ENCODE peak calls at places on chromosomes 13 and 19, in seven cellular contexts. G is MM.1S, O is HCT116, H is GM23248, V is neural progenitor cell, M is OCI-LY7, R is IMR-90. E is an unnamed sample.

GRCh38 chr19:29672319-29672932 is 7.2 kb downstream of the PLEKHF1 start:
- DNase-seq in H (no peak), G (no peak), M (no peak), O (no peak), R (no peak), V (no peak), E (no peak)

GRCh38 chr19:11437955-11438354 is 2.5 kb downstream of the PRKCSH start:
- DNase-seq in M (peak), R (no peak), O (no peak), H (no peak), G (no peak), V (no peak), E (no peak)

GRCh38 chr13:112783946-112784500 is 94.2 kb downstream of the ATP11A start:
- DNase-seq in R (no peak), G (no peak), O (no peak), H (no peak), M (no peak), V (no peak), E (no peak)

GRCh38 chr13:112580211-112580610 is 7.7 kb downstream of the TUBGCP3 start:
- DNase-seq in H (no peak), M (no peak), G (no peak), O (no peak), R (no peak), V (no peak), E (no peak)

GRCh38 chr19:39156230-39156890 is 30.8 kb downstream of the PAK4 start:
- DNase-seq in M (no peak), V (no peak), H (peak), R (peak), G (no peak), O (no peak), E (no peak)

GRCh38 chr13:30129411-30129810 is 177.9 kb downstream of the KATNAL1 start:
- DNase-seq in V (no peak), O (no peak), G (no peak), M (no peak), H (no peak), R (no peak), E (no peak)

GRCh38 chr13:80684525-80685017 is 343.6 kb upstream of the SPRY2 start:
- DNase-seq in V (no peak), M (no peak), H (no peak), R (no peak), G (no peak), O (no peak), E (no peak)

GRCh38 chr19:15107056-15108010 is at the start of gene SYDE1:
- DNase-seq in R (peak), G (no peak), M (no peak), O (no peak), V (peak), H (peak), E (no peak)

GRCh38 chr13:111645598-111646463 is 325.4 kb downstream of the TEX29 start:
- DNase-seq in G (no peak), R (no peak), M (no peak), H (no peak), V (no peak), O (no peak), E (no peak)

GRCh38 chr19:23916991-23917390 is 2.3 kb downstream of the ZNF726 start:
- DNase-seq in R (peak), V (no peak), H (peak), M (no peak), O (no peak), G (no peak), E (no peak)

GRCh38 chr13:46961719-46962118 is 64.9 kb upstream of the HTR2A start:
- DNase-seq in V (no peak), H (peak), O (no peak), R (peak), G (peak), M (no peak), E (no peak)

GRCh38 chr19:15534957-15535864 is 26.9 kb downstream of the CYP4F22 start:
- DNase-seq in O (no peak), G (no peak), V (no peak), R (no peak), M (no peak), H (no peak), E (no peak)

GRCh38 chr19:32580353-32580900 is 563 bp upstream of the PDCD5 start:
- DNase-seq in V (no peak), M (peak), O (no peak), H (no peak), G (no peak), R (no peak), E (no peak)

GRCh38 chr13:51614350-51614786 is 30.1 kb downstream of the WDFY2 start:
- DNase-seq in M (peak), O (no peak), R (no peak), G (no peak), V (no peak), H (peak), E (peak)

GRCh38 chr13:110836600-110836903 is 78.3 kb downstream of the ANKRD10 start:
- DNase-seq in V (no peak), O (no peak), G (no peak), R (no peak), M (no peak), H (no peak), E (no peak)

GRCh38 chr19:1768248-1768647 is 14.9 kb downstream of the ONECUT3 start:
- DNase-seq in M (no peak), G (no peak), V (peak), O (no peak), H (peak), R (no peak), E (no peak)

GRCh38 chr13:48156466-48156865 is 61.6 kb upstream of the MED4 start:
- DNase-seq in H (no peak), G (peak), V (no peak), O (peak), M (peak), R (no peak), E (peak)

GRCh38 chr19:8423821-8424223 is 10.7 kb downstream of the MARCHF2 start:
- DNase-seq in R (peak), G (no peak), O (peak), V (no peak), M (no peak), H (peak), E (peak)

GRCh38 chr13:74662895-74663294 is 528.7 kb upstream of the KLF12 start:
- DNase-seq in H (no peak), O (no peak), R (no peak), M (no peak), V (no peak), G (no peak), E (no peak)

GRCh38 chr19:30530751-30531150 is 158.6 kb downstream of the ZNF536 start:
- DNase-seq in M (no peak), H (no peak), V (no peak), R (no peak), O (no peak), G (no peak), E (no peak)

GRCh38 chr19:38735257-38735686 is 9.0 kb downstream of the CAPN12 start:
- DNase-seq in R (no peak), H (no peak), V (peak), M (peak), G (no peak), O (no peak), E (no peak)

GRCh38 chr13:30292325-30292724 is 15.0 kb downstream of the KATNAL1 start:
- DNase-seq in M (peak), G (no peak), V (no peak), R (no peak), H (no peak), O (no peak), E (peak)

GRCh38 chr19:40745402-40745780 is 4.9 kb downstream of the ACTMAP start:
- DNase-seq in G (no peak), M (no peak), O (no peak), V (no peak), R (peak), H (peak), E (no peak)
- H3K4me2 ChIP-seq in G (no peak), M (no peak), O (no peak), V (no peak), R (peak), H (peak), E (no peak)

GRCh38 chr13:98410591-98410990 is 166.3 kb downstream of the STK24 start:
- DNase-seq in R (no peak), H (no peak), V (no peak), G (no peak), M (no peak), O (no peak), E (no peak)

GRCh38 chr13:98411013-98411412 is 165.9 kb downstream of the STK24 start:
- DNase-seq in H (no peak), G (no peak), V (no peak), O (no peak), R (no peak), M (no peak), E (no peak)

GRCh38 chr13:98409281-98409680 is 167.6 kb downstream of the STK24 start:
- DNase-seq in O (no peak), G (no peak), R (no peak), V (no peak), H (no peak), M (no peak), E (no peak)

GRCh38 chr13:98413796-98414195 is 163.1 kb downstream of the STK24 start:
- DNase-seq in H (no peak), M (no peak), O (no peak), R (no peak), G (no peak), V (no peak), E (no peak)

GRCh38 chr13:98411617-98412310 is 165.1 kb downstream of the STK24 start:
- DNase-seq in V (no peak), M (no peak), G (no peak), R (no peak), H (peak), O (no peak), E (no peak)
- H2AFZ ChIP-seq in V (no peak), M (peak), G (no peak), R (no peak), H (peak), O (no peak), E (no peak)

GRCh38 chr19:3625996-3626472 is 556 bp downstream of the CACTIN start:
- DNase-seq in O (no peak), M (no peak), V (peak), G (no peak), H (peak), R (no peak), E (peak)
- H3K4me3 ChIP-seq in O (peak), M (peak), V (peak), G (peak), H (peak), R (peak), E (peak)

DNA sequence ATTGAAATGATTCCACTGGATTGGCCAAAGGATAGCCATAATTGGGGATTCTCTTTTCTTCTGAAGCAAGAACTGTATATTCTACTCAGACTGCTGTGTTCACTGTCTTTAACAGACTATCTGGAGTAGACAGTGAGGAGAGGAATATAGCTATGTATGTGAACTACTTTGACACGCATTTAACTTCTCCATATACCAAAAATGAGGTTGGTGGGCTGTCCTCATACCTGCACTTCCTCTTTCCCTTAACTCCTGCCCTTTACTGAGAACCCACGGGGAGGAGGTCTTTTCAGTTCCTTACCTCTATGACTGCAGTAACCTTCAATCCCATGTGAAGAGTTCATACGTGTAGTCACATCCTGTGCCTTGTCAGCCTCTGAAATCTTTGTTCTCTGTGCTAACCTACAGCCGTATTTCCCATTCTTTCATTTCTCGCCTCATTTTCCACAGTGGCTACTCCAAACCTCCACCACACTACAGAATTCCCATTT is 305.8 kb downstream of the MTUS2 start:
- DNase-seq in V (no peak), R (no peak), O (no peak), H (no peak), G (no peak), M (no peak), E (no peak)
- H3K4me2 ChIP-seq in V (no peak), R (no peak), O (no peak), H (no peak), G (no peak), M (no peak), E (no peak)

DNA sequence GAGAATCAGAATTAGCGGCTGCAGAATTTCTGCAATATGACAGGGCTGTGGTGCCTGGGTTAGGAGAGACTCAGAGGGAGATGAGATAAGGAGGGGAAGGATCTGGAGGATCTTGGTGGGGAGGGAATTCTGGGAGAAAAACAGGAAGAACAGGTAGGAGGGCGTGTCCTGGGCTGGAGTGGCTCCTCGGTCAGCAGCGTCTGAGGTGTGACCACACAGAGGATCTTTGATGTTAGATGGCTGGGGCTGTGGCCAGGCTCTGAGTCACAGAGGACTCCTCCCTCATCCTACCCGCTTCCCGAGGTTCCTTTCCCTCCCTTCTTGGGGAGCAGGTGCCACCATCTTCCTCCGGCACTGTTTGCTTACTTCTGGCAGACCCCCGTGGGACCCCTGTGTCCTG is 6.4 kb upstream of the KLK6 start:
- DNase-seq in G (no peak), M (no peak), V (no peak), O (peak), H (no peak), R (no peak), E (no peak)
- H2AFZ ChIP-seq in G (no peak), M (no peak), V (no peak), O (no peak), H (no peak), R (no peak), E (no peak)

GRCh38 chr13:99654076-99654475 is 152.8 kb downstream of the TM9SF2 start:
- DNase-seq in M (no peak), R (no peak), O (no peak), G (no peak), V (no peak), H (no peak), E (no peak)

GRCh38 chr13:99655351-99656091 is 154.2 kb downstream of the TM9SF2 start:
- DNase-seq in H (peak), O (peak), V (peak), R (peak), G (no peak), M (no peak), E (no peak)

GRCh38 chr13:99656843-99657506 is 155.7 kb downstream of the TM9SF2 start:
- DNase-seq in M (no peak), G (peak), O (no peak), V (peak), R (no peak), H (no peak), E (no peak)

GRCh38 chr13:99657848-99658265 is 156.6 kb downstream of the TM9SF2 start:
- DNase-seq in M (no peak), G (no peak), R (no peak), O (no peak), V (peak), H (peak), E (no peak)

DNA sequence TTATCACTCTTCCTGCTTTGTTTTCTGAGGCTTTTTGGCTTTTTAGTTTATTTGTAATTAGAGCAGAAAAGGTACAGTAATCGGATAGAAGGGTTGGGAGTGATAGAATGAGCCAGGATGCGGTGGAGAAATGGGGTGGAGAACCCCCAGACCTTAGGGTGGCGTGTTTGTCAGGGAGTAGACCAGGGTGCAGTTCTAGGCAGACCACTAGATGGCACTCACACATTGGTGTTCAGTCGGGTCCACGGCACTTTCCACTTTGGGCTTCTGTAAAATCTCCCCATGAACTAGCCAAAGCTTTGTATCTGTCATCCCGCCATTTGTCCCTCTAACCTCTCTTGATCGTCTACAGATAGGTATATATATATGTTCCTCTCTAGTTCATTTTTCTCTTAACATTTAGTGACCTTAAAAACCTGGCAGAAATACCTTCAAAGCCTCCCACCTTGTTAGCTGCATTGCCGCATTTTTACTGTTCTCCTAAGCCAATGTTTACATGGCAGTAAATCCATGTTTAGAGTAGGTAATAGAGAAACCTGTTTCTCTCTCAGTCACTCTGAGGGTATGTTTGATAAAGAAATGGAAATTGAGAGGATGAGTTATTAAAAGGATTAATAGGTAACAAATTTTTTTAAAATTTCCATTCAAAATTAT is 154.9 kb downstream of the TM9SF2 start:
- DNase-seq in V (peak), M (peak), R (peak), O (peak), G (peak), H (peak), E (peak)
- H3K4me3 ChIP-seq in V (peak), M (no peak), R (no peak), O (peak), G (no peak), H (peak), E (no peak)

DNA sequence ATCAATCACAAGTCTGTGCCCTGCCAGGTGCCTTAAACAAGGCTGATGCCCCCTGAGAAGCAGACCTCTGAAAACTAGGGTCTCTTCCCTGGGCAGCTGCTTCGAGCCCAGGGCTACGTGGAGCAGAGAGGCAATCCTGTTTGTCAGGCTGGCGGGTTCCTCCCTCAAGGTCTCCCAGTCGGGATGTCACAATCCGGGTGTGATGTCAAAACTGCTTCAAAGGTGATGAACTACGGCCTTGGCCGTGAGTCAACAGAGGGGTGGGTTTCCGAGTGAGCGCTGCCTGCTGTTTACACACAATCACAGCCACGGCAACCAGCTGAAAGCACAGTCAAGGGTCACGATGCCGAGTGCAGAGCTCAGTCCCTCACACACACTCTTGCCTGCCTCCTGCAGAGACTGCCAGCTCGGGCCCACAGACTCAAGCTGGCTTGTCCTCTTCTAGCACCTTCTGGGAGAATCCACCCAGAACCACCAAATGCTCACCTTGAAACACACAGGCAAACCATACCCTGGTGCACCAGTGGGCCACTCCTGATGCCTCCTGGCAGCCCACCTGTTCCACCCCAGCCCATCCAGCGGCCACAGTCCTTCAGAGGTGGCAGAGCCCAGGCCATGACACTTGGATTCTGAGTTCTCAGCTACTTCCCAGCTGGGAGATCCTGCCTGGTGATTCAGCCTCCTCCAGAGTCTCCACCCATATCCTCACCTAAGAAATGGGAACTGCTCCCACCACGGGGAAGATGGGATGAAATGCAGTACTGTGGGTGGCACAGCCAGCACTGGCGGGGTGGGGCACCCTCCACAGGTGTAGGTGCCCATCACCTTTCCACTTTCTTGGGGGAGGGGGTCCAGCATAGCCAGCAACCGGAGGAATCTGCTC is 6.8 kb downstream of the ELL start:
- DNase-seq in M (no peak), H (peak), V (no peak), G (no peak), O (no peak), R (peak), E (no peak)
- H3K4me2 ChIP-seq in M (no peak), H (no peak), V (no peak), G (no peak), O (no peak), R (peak), E (no peak)

DNA sequence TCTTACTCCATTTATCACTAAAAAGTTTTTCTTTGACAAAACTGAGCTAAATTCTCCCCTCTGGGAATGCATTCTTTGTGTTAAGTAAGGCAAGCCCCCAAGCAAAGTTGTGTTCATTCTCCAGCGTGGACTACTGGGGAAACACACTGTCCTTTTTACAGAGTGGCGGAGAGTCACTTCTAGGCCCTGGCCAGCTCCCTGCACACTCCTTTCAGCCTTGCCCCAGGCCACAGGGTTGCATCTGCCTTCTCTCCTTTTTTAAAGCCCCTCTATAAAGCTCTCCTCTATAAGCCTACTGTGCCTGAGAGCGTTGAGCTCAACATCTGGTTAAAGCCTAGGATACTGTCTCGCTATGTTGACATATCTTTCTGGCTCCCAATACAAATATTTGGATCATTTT is 803.4 kb downstream of the PCDH17 start:
- DNase-seq in R (no peak), V (peak), O (no peak), G (no peak), M (no peak), H (no peak), E (no peak)
- H2AFZ ChIP-seq in R (no peak), V (peak), O (no peak), G (no peak), M (no peak), H (no peak), E (no peak)

GRCh38 chr19:37172368-37173366 is at the start of gene ZNF585A:
- DNase-seq in M (peak), V (peak), O (peak), G (peak), H (peak), R (peak), E (peak)
- H3K4me3 ChIP-seq in M (peak), V (peak), O (peak), G (peak), H (peak), R (peak), E (peak)

DNA sequence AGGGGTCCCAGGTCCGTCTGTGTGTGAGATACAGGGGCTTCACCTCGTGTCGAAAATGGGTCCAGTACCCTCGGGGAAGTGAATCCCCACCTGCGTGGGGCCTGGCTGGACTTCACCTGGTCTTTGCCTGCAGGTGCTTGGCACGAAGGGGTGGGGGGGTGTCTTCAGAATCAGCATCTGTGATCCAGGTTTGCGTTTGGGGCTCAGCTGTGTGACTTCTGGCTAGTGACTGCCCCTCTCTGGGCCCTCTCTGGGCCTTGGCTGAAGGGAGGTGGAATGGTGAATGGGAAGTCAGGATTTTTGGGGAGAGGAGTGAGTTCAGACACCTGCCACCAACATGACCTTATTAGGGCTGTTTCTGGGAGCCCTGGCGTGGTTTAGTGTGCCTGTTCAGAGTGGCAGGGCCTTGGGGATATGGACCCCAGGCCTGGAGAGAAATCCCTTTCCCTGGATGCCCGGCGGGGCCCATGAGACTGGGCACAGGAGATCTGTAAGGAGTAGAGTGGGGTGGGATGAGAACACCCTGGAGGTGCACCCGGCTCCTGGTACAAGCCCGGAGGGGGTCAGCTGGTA is 2.7 kb downstream of the CELF5 start:
- DNase-seq in G (no peak), V (no peak), O (no peak), H (no peak), R (no peak), M (no peak), E (no peak)
- H3K4me2 ChIP-seq in G (no peak), V (no peak), O (no peak), H (no peak), R (no peak), M (no peak), E (no peak)

E was measured in Karpas-422.